ENCODE peak calls at places on chromosomes 12 and 14, in four cellular contexts. J, S, T and K are unnamed samples.
A peak's percentile ranks its signal among the peaks of the same experiment; 100 is the strongest.

GRCh38 chr12:45587877-45588530 is 141.5 kb upstream of the ARID2 start:
- DNase-seq in J (peak; percentile 48), S (no peak), T (no peak), K (no peak)

GRCh38 chr12:104650541-104650940 is 193.8 kb downstream of the CHST11 start:
- DNase-seq in J (no peak), S (no peak), T (no peak), K (no peak)

GRCh38 chr14:55458800-55459577 is 18.6 kb upstream of the TBPL2 start:
- DNase-seq in J (no peak), S (no peak), T (no peak), K (peak; percentile 50)

GRCh38 chr14:24436355-24437019 is 6.1 kb downstream of the SDR39U1 start:
- DNase-seq in J (peak; percentile 34), S (no peak), T (no peak), K (no peak)

GRCh38 chr14:30484976-30485375 is 74.0 kb upstream of the G2E3 start:
- DNase-seq in J (no peak), S (no peak), T (no peak), K (no peak)

GRCh38 chr14:35079742-35080141 is 33.7 kb downstream of the FAM177A1 start:
- DNase-seq in J (no peak), S (no peak), T (no peak), K (no peak)

GRCh38 chr12:126668961-126669360 is 1598.0 kb upstream of the TMEM132C start:
- DNase-seq in J (no peak), S (no peak), T (no peak), K (no peak)

GRCh38 chr12:6533653-6534157 is 612 bp upstream of the GAPDH start:
- DNase-seq in J (peak; percentile 82), S (no peak), T (peak; percentile 65), K (peak; percentile 86)

GRCh38 chr12:6605425-6606330 is 1.5 kb downstream of the CHD4 start:
- DNase-seq in J (no peak), S (no peak), T (no peak), K (no peak)

GRCh38 chr12:94770777-94771176 is 120.4 kb upstream of the TMCC3 start:
- DNase-seq in J (no peak), S (no peak), T (no peak), K (no peak)

GRCh38 chr12:14665354-14666348 is 30.7 kb downstream of the GUCY2C start:
- DNase-seq in J (no peak), S (no peak), T (no peak), K (no peak)

GRCh38 chr14:50002926-50003212 is 110.0 kb downstream of the ARF6 start:
- DNase-seq in J (no peak), S (no peak), T (no peak), K (no peak)
- H3K4me1 ChIP-seq in J (peaks cover 62% of the 10 kb centered on the region), S (peaks cover 62% of the 10 kb centered on the region), T (no peaks in the 10 kb centered on the region), K (peaks cover 55% of the 10 kb centered on the region)

GRCh38 chr14:105837349-105838063 is 311.1 kb downstream of the TMEM121 start:
- DNase-seq in J (no peak), S (no peak), T (no peak), K (no peak)

GRCh38 chr14:105836160-105836559 is 309.8 kb downstream of the TMEM121 start:
- DNase-seq in J (no peak), S (no peak), T (no peak), K (no peak)

GRCh38 chr14:105838591-105839424 is 312.4 kb downstream of the TMEM121 start:
- DNase-seq in J (no peak), S (no peak), T (peak; percentile 13), K (no peak)

GRCh38 chr14:105838107-105838506 is 311.7 kb downstream of the TMEM121 start:
- DNase-seq in J (no peak), S (no peak), T (no peak), K (no peak)

DNA sequence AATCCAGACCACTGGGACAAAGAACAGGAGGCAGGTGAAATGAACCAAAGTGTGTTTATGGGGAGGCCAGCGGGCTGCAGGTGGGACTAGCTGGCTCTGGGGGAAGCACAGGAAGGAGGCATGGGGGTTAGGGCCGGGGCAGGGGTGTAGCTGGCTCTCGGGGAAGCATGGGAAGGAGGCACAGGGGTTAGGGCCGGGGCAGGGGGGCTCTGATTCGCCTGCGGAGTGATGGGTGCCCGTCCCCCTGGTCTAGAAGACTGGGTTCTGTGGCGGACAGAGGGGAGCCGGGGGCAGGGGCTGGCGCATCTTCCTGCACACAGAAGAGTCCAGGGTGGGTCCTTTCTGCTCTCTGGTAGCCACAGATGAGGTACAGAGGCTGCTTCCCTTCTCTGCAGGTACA is 310.3 kb downstream of the TMEM121 start:
- DNase-seq in J (no peak), S (no peak), T (no peak), K (no peak)
- H3K9me3 ChIP-seq in J (no peaks in the 10 kb centered on the region), S (no peaks in the 10 kb centered on the region), T (no peaks in the 10 kb centered on the region), K (no peaks in the 10 kb centered on the region)

DNA sequence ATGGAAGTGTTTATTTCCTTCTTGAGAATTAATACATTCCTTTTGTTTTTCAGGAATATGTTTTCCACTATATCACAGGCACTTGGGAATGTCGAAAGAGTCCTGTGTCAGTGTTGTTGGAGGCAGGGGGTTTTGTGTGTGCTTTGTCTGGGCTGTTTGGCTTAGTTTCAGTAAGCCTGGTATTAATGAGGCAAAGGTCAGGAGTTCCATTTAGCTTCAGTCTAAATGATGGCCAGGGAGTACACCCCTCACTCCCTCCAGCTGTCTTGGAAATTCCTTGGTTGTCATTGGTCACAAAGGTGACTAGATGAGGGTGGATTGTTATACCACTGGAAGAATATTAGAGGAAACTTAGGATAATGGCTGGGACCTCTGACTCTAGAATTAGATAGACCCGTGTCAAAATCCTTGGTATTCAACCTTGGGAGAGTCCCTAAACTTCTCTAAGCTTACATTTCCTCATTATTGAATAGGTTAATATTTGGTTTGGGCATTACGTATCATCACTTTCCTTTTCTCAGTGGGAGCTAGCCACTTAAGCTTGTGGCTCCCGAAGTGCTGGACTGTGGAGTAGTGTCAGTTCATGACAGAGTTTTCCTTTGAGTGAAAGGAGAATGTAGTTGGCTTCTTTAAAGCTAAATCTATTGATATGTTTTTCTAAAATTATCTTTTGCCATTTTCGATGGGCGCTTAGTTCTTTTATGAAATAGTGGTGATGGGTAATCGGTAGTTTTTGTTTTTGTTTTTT is 5.2 kb downstream of the FRS2 start:
- DNase-seq in J (no peak), S (no peak), T (no peak), K (no peak)
- H3K4me1 ChIP-seq in J (peaks cover 10% of the 10 kb centered on the region), S (peaks cover 61% of the 10 kb centered on the region), T (no peaks in the 10 kb centered on the region), K (peaks cover 36% of the 10 kb centered on the region)

GRCh38 chr12:119177724-119178380 is 879 bp upstream of the HSPB8 start:
- DNase-seq in J (no peak), S (no peak), T (no peak), K (no peak)

GRCh38 chr12:119177056-119177325 is 1.7 kb upstream of the HSPB8 start:
- DNase-seq in J (no peak), S (no peak), T (no peak), K (no peak)

GRCh38 chr12:119180380-119181040 is 1.8 kb downstream of the HSPB8 start:
- DNase-seq in J (no peak), S (no peak), T (peak; percentile 77), K (no peak)

GRCh38 chr12:119179335-119180021 is 747 bp downstream of the HSPB8 start:
- DNase-seq in J (no peak), S (no peak), T (no peak), K (peak; percentile 38)

DNA sequence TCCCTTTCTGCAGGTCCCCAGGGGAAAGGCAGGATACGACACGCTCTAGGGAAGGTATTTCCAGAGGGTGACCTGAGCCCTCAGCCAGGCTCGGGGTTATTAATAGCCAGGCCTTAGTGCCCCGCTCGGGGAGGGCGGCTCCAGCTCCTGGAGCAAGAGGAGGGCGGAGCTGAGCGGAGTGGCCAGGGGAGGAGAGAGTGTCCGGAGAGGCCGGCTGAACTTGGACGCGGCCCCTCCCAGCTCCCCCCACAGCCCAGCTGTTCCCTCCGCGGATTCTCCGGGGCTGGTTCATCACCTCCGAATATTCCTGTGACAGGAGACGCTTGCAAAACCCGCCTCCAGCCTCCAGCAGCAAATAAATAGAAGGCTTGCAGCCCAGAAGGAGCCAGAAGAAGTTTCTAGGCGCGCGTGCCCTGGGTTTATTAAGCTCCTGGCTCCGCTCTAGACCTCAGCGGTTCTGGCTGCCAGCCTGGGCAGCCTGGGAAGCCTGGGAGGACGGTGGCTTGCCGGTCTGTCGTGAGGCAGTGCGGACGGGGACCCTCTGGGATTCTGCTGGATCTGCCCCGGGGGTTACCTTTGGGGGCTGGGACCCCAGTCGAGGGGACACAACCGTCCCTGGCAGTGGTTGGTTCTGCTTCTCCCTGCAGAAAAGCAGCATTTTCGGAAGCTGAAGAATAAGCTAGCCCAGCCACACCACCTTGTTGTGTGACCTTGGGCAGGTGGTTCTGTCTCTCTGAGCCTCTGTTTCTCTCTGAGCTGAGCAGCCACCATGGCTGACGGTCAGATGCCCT is at the start of gene HSPB8:
- DNase-seq in J (peak; percentile 68), S (peak; percentile 89), T (peak; percentile 94), K (peak; percentile 56)
- H3K9me3 ChIP-seq in J (no peaks in the 10 kb centered on the region), S (no peaks in the 10 kb centered on the region), T (no peaks in the 10 kb centered on the region), K (no peaks in the 10 kb centered on the region)

GRCh38 chr12:121628037-121628436 is 1.7 kb downstream of the ORAI1 start:
- DNase-seq in J (peak; percentile 72), S (no peak), T (no peak), K (no peak)

GRCh38 chr12:121626087-121626852 is at the start of gene ORAI1:
- DNase-seq in J (peak; percentile 99), S (peak; percentile 81), T (peak; percentile 96), K (peak; percentile 95)

GRCh38 chr12:121626853-121627623 is 708 bp downstream of the ORAI1 start:
- DNase-seq in J (peak; percentile 78), S (peak; percentile 23), T (peak; percentile 61), K (peak; percentile 74)

GRCh38 chr12:121630791-121631190 is 4.5 kb downstream of the ORAI1 start:
- DNase-seq in J (no peak), S (no peak), T (no peak), K (no peak)

GRCh38 chr12:121628536-121628935 is 2.2 kb downstream of the ORAI1 start:
- DNase-seq in J (no peak), S (no peak), T (no peak), K (no peak)
- H3K4me1 ChIP-seq in J (peaks cover 45% of the 10 kb centered on the region), S (peaks cover 25% of the 10 kb centered on the region), T (no peaks in the 10 kb centered on the region), K (peaks cover 31% of the 10 kb centered on the region)

GRCh38 chr12:28939427-28939826 is 209.7 kb upstream of the FAR2 start:
- DNase-seq in J (no peak), S (no peak), T (no peak), K (no peak)
- H3K9me3 ChIP-seq in J (no peaks in the 10 kb centered on the region), S (no peaks in the 10 kb centered on the region), T (no peaks in the 10 kb centered on the region), K (no peaks in the 10 kb centered on the region)

GRCh38 chr12:3032770-3033537 is 44.2 kb upstream of the TSPAN9 start:
- DNase-seq in J (no peak), S (no peak), T (no peak), K (no peak)
- H3K4me1 ChIP-seq in J (no peaks in the 10 kb centered on the region), S (no peaks in the 10 kb centered on the region), T (no peaks in the 10 kb centered on the region), K (no peaks in the 10 kb centered on the region)

GRCh38 chr12:34376133-34376799 is 354.0 kb downstream of the ALG10 start:
- DNase-seq in J (no peak), S (no peak), T (no peak), K (no peak)
- H3K9me3 ChIP-seq in J (peaks cover 95% of the 10 kb centered on the region), S (peaks cover 4% of the 10 kb centered on the region), T (peaks cover 98% of the 10 kb centered on the region), K (peaks cover 28% of the 10 kb centered on the region)

DNA sequence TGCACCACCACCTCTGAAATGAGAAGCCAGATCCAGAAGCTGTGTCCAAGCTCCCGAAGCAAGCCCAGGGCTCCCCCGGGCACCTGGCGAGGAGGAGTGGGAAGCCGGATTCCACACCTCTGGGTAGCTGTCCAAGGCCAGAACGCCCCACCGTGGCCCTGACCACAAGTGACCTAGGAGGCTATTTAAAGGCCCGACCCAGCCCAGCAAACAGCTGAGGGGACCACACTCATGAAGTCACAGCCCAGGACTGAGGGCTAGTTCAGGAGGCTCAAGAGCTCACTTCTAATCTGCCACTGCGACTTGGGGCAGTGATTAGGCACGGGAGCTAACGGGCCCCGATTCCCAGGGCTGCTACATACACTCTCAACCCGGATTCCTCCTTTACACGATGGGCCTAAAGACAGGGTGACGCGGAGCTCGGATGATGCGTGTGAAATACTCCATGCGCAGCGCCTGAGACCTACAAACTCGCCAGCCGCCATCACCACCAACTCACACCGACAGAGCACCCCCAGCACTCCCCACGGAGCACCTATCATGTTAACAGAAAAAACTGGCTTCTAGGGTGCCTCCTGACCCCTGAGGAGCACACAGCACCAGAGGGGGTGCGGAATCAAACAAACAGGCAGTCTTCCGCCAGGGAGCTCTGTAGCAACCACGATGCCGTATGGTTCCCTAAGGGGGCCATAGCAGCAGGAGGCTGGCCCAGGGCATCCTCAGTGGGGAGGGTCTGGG is 84.0 kb upstream of the GPR68 start:
- DNase-seq in J (no peak), S (no peak), T (no peak), K (no peak)
- H3K4me1 ChIP-seq in J (peaks cover 18% of the 10 kb centered on the region), S (peaks cover 21% of the 10 kb centered on the region), T (no peaks in the 10 kb centered on the region), K (no peaks in the 10 kb centered on the region)